ENCODE peak calls at places on chromosomes 4 and X, in ten cellular contexts. E is cardiac muscle cell; P is endothelial cell; O is cardiac fibroblast; K is GM20000; W is HFF-Myc; Q is uterus; T is activated CD8-positive, alpha-beta T cell treated with anti-CD3 and anti-CD28 coated beads for 36 hours; Z is osteocyte; J is dorsolateral prefrontal cortex. L is an unnamed sample.

GRCh38 chr4:162727232-162727631 is 439.5 kb downstream of the NAF1 start:
- DNase-seq in Z (no peak), J (no peak), W (no peak), Q (no peak), T (no peak), P (no peak), E (no peak), K (no peak), O (no peak), L (no peak)

GRCh38 chrX:149531599-149531998 is 9.2 kb upstream of the EOLA1 start:
- DNase-seq in T (no peak), Q (no peak), J (no peak), P (no peak), O (no peak), W (no peak), Z (no peak), E (no peak), K (peak), L (no peak)

GRCh38 chr4:6568689-6569332 is 6.2 kb upstream of the MAN2B2 start:
- DNase-seq in J (no peak), E (peak), T (no peak), Q (no peak), P (no peak), O (peak), Z (no peak), K (no peak), W (no peak), L (no peak)

GRCh38 chr4:12615822-12616221 is 868.3 kb downstream of the RAB28 start:
- DNase-seq in O (no peak), Z (no peak), J (no peak), K (no peak), W (no peak), P (no peak), Q (no peak), T (no peak), E (no peak), L (no peak)

GRCh38 chr4:71453516-71453915 is 114.7 kb downstream of the SLC4A4 start:
- DNase-seq in T (no peak), K (no peak), Z (no peak), W (no peak), E (no peak), J (no peak), Q (no peak), P (no peak), O (no peak), L (no peak)

GRCh38 chr4:133866328-133866699 is 335.3 kb downstream of the PABPC4L start:
- DNase-seq in J (no peak), E (peak), P (no peak), Z (no peak), T (no peak), W (no peak), O (peak), Q (no peak), K (no peak), L (no peak)

GRCh38 chr4:94714761-94715160 is 43.0 kb upstream of the BMPR1B start:
- DNase-seq in W (no peak), P (no peak), K (no peak), Q (peak), Z (no peak), O (peak), E (peak), T (no peak), J (no peak), L (no peak)

GRCh38 chrX:109714340-109714958 is 18.6 kb downstream of the ACSL4 start:
- DNase-seq in W (no peak), P (no peak), K (no peak), Z (no peak), T (no peak), E (peak), J (no peak), Q (no peak), O (peak), L (no peak)

GRCh38 chrX:57900961-57901360 is 9.3 kb downstream of the ZXDA start:
- DNase-seq in O (peak), Z (no peak), T (no peak), W (no peak), E (peak), P (no peak), K (no peak), Q (no peak), J (no peak), L (no peak)

GRCh38 chrX:119552508-119552907 is 12.7 kb downstream of the STEEP1 start:
- DNase-seq in E (peak), P (no peak), O (peak), W (no peak), T (no peak), Z (no peak), K (no peak), J (no peak), Q (no peak), L (peak)

GRCh38 chrX:10769165-10769564 is 148.8 kb upstream of the MID1 start:
- DNase-seq in J (no peak), O (peak), Z (no peak), K (peak), Q (no peak), E (peak), P (no peak), W (no peak), T (no peak), L (no peak)

GRCh38 chr4:72326692-72327632 is 242.1 kb downstream of the ADAMTS3 start:
- DNase-seq in O (peak), E (peak), T (no peak), Z (no peak), P (no peak), J (no peak), K (peak), W (no peak), Q (no peak), L (no peak)

GRCh38 chr4:165844151-165844550 is 28.9 kb upstream of the TLL1 start:
- DNase-seq in E (no peak), T (no peak), P (no peak), K (no peak), O (no peak), J (no peak), W (no peak), Z (no peak), Q (no peak), L (no peak)

GRCh38 chr4:106587558-106587957 is 219.0 kb upstream of the GIMD1 start:
- DNase-seq in Z (no peak), T (no peak), W (peak), E (peak), O (peak), P (no peak), Q (no peak), J (no peak), K (no peak), L (no peak)

GRCh38 chrX:386239-386767 is 404 bp downstream of the PPP2R3B start:
- DNase-seq in T (peak), W (no peak), Z (no peak), O (no peak), E (no peak), Q (no peak), J (no peak), P (peak), K (peak), L (no peak)

GRCh38 chrX:56089376-56089775 is 142.8 kb upstream of the KLF8 start:
- DNase-seq in E (no peak), P (no peak), T (no peak), K (no peak), O (no peak), Z (no peak), W (no peak), J (no peak), Q (no peak), L (no peak)

GRCh38 chrX:49273181-49273727 is 3.7 kb downstream of the PPP1R3F start:
- DNase-seq in E (no peak), J (no peak), T (peak), Z (no peak), O (no peak), Q (no peak), K (no peak), P (no peak), W (no peak), L (no peak)

GRCh38 chr4:2151544-2151943 is 90.4 kb downstream of the HAUS3 start:
- DNase-seq in P (no peak), Z (no peak), K (no peak), J (no peak), E (no peak), T (no peak), O (no peak), Q (no peak), W (no peak), L (no peak)

DNA sequence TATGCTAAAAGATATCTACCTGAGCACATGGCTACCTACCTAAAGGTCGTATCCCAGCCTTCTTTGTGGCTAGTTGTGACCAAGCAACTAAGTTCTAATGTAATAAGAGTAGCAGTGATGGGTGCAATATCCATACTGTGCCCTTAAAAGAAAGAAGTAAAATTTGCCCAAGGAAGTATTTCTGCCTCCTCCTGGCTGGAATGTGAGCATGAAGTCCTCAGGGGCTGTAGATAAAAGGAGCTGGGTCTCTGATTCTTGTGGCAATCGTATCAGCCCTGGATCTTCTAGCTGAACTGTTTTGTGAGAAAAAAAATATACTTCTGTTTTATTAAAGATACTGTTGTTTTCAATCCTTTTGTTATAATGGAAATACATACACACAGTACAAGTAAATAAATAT is 217.4 kb downstream of the GPAT3 start:
- DNase-seq in T (no peak), W (no peak), E (no peak), Z (no peak), Q (no peak), O (no peak), J (no peak), K (no peak), P (no peak), L (no peak)
- TF ChIP-seq CTCF in T (no peak), W (peak), E (no peak), Z (no peak), Q (no peak), O (no peak), J (no peak), K (no peak), P (no peak), L (no peak)

GRCh38 chrX:19578956-19579355 is 63.6 kb upstream of the MAP3K15 start:
- DNase-seq in Q (no peak), P (no peak), E (peak), Z (no peak), J (no peak), K (no peak), T (no peak), O (no peak), W (no peak), L (no peak)
- TF ChIP-seq CTCF in Q (no peak), P (no peak), E (no peak), Z (no peak), J (no peak), K (no peak), T (no peak), O (no peak), W (no peak), L (no peak)

GRCh38 chrX:9614016-9614415 is 149.2 kb downstream of the TBL1X start:
- DNase-seq in E (peak), Z (no peak), P (no peak), J (no peak), O (peak), Q (no peak), W (no peak), K (no peak), T (no peak), L (no peak)

GRCh38 chrX:9622128-9622527 is 143.5 kb downstream of the GPR143 start:
- DNase-seq in E (no peak), Z (no peak), P (no peak), W (no peak), J (no peak), Q (no peak), T (peak), K (no peak), O (no peak), L (no peak)

GRCh38 chrX:9619581-9619980 is 146.1 kb downstream of the GPR143 start:
- DNase-seq in Q (no peak), T (no peak), W (no peak), O (no peak), J (no peak), P (no peak), E (no peak), Z (no peak), K (no peak), L (no peak)
- TF ChIP-seq CTCF in Q (no peak), T (no peak), W (no peak), O (no peak), J (no peak), P (no peak), E (no peak), Z (no peak), K (no peak), L (no peak)

DNA sequence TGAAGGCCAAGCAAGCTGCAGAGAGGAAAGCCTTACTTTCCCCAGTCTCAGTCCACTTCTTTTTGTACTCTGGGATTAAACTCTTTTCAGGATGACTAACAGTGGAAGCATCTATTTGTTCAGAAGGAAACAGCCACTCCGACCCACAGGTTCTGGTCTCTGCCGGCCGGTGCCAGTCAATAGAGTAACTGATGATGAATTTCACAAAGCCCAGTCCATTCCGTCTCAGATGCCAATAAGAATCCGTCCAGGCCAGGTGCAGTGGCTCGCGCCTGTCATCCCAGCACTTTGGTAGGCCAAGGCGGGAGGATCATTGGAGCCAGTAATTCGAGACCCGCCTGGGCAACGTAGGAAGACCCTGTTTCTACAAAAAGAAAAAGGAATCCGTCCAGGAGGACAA is 58.5 kb upstream of the HELT start:
- DNase-seq in O (no peak), E (no peak), W (no peak), K (no peak), P (no peak), J (no peak), Z (peak), Q (no peak), T (no peak), L (no peak)
- TF ChIP-seq CTCF in O (no peak), E (no peak), W (no peak), K (no peak), P (no peak), J (no peak), Z (no peak), Q (no peak), T (no peak), L (no peak)

GRCh38 chr4:100849319-100849718 is 331.5 kb upstream of the EMCN start:
- DNase-seq in J (no peak), Q (no peak), E (no peak), K (no peak), T (no peak), O (no peak), P (no peak), Z (no peak), W (no peak), L (no peak)

GRCh38 chr4:100852326-100852725 is 334.5 kb upstream of the EMCN start:
- DNase-seq in E (no peak), T (no peak), O (no peak), Z (no peak), Q (no peak), W (no peak), K (no peak), J (no peak), P (no peak), L (no peak)

GRCh38 chr4:100843897-100844296 is 326.1 kb upstream of the EMCN start:
- DNase-seq in E (no peak), J (no peak), T (no peak), Q (no peak), W (no peak), Z (no peak), K (no peak), P (no peak), O (no peak), L (no peak)

DNA sequence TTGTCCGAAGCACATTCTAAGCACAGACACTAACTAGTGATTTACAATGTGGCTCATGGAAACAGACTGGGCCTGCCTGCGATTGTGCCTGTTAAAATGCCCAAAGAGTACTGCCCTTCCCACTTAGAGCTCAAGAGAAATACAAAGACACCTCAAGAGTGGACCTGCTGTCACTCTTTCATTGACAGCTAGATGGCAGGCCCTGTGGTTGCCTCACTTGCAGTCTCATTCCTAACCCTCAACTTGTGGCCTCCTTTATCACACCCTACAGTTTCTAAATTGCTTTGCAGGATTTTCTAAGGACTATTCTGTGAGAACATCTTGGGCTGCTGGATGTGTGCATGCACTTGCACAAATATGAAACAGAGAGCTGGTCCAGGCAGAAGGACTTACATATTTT is 331.0 kb upstream of the EMCN start:
- DNase-seq in J (no peak), O (no peak), E (no peak), P (no peak), W (no peak), K (peak), Z (no peak), Q (no peak), T (peak), L (no peak)
- TF ChIP-seq CTCF in J (peak), O (no peak), E (no peak), P (no peak), W (no peak), K (no peak), Z (peak), Q (no peak), T (peak), L (no peak)

DNA sequence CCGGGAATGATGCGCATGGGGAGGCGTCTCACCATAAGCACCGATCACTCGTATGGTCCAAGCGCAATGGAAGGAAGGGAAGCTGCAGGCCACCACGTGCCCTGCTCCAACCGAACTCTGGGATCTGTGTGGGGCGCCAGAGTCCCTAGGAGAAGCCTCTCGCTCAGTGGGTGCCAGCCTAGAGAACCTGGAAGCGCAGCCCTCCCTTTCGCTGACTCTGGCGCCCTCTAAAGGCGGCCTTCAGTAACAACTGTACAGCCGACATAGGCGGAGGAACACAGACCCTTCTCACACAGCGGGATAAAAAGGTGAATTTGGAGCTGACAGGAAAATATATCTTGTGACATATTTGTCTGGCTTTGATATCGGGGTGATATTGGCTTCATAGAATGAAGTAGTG is 76.0 kb downstream of the INTS6L start:
- DNase-seq in Q (no peak), J (no peak), K (peak), P (peak), E (peak), O (peak), T (peak), W (no peak), Z (no peak), L (peak)
- TF ChIP-seq CTCF in Q (no peak), J (peak), K (peak), P (peak), E (peak), O (peak), T (peak), W (peak), Z (peak), L (no peak)

GRCh38 chr4:184192933-184193332 is 24.7 kb downstream of the ENPP6 start:
- DNase-seq in T (no peak), Z (no peak), Q (no peak), O (no peak), W (no peak), E (no peak), P (no peak), K (no peak), J (no peak), L (no peak)
- TF ChIP-seq CTCF in T (no peak), Z (no peak), Q (no peak), O (no peak), W (no peak), E (no peak), P (no peak), K (no peak), J (no peak), L (no peak)

GRCh38 chr4:85963231-85963630 is 396.6 kb downstream of the MAPK10 start:
- DNase-seq in Z (no peak), T (no peak), O (no peak), K (no peak), Q (no peak), J (no peak), E (no peak), P (no peak), W (no peak), L (no peak)

GRCh38 chr4:85965529-85965928 is 394.3 kb downstream of the MAPK10 start:
- DNase-seq in E (no peak), O (no peak), P (no peak), Z (no peak), W (no peak), T (no peak), J (no peak), K (no peak), Q (no peak), L (no peak)

GRCh38 chr4:85966308-85966882 is 393.5 kb downstream of the MAPK10 start:
- DNase-seq in E (peak), K (no peak), W (no peak), P (no peak), O (peak), T (no peak), Z (no peak), Q (no peak), J (no peak), L (no peak)

GRCh38 chr4:85961887-85962286 is 398.0 kb downstream of the MAPK10 start:
- DNase-seq in Z (no peak), E (no peak), P (no peak), K (no peak), W (no peak), T (no peak), Q (no peak), O (no peak), J (no peak), L (no peak)

GRCh38 chr4:85964298-85964697 is 395.6 kb downstream of the MAPK10 start:
- DNase-seq in E (no peak), W (no peak), J (no peak), P (no peak), O (no peak), K (no peak), T (no peak), Q (no peak), Z (no peak), L (no peak)
- TF ChIP-seq CTCF in E (no peak), W (no peak), J (no peak), P (no peak), O (no peak), K (no peak), T (no peak), Q (peak), Z (peak), L (no peak)